ENCODE peak calls at places on chromosomes 7 and 10, in nine cellular contexts. V, O, I, A, K, J, W, L and H are unnamed samples.

GRCh38 chr7:155921804-155922506 is 109.7 kb upstream of the SHH start:
- DNase-seq in W (no peak), K (no peak), O (no peak), I (no peak), J (no peak), V (peak; percentile 66), L (peak; percentile 2), A (no peak), H (no peak)

GRCh38 chr7:138297526-138297925 is 162.5 kb upstream of the TRIM24 start:
- DNase-seq in J (no peak), L (no peak), O (no peak), V (no peak), W (no peak), K (no peak), A (no peak), I (no peak), H (no peak)

GRCh38 chr10:129922598-129923123 is 41.4 kb downstream of the EBF3 start:
- DNase-seq in J (no peak), L (no peak), A (no peak), V (peak; percentile 64), W (no peak), I (no peak), K (no peak), O (no peak), H (no peak)

GRCh38 chr7:47587389-47587788 is 5.5 kb upstream of the TNS3 start:
- DNase-seq in O (no peak), K (no peak), V (no peak), L (no peak), J (no peak), A (no peak), W (no peak), I (peak; percentile 55), H (no peak)

GRCh38 chr7:78412216-78412858 is 613.8 kb downstream of the PHTF2 start:
- DNase-seq in A (no peak), W (no peak), I (peak; percentile 2), V (no peak), K (no peak), O (no peak), J (no peak), L (no peak), H (peak; percentile 75)

GRCh38 chr10:126110434-126110833 is 214.1 kb downstream of the FANK1 start:
- DNase-seq in O (peak; percentile 68), K (no peak), W (no peak), L (no peak), I (peak; percentile 66), A (no peak), J (peak; percentile 70), V (no peak), H (peak; percentile 73)

GRCh38 chr10:95517536-95518454 is 43.4 kb downstream of the SORBS1 start:
- DNase-seq in J (peak; percentile 76), W (no peak), A (no peak), V (no peak), I (peak; percentile 32), K (no peak), L (no peak), O (peak; percentile 44), H (no peak)

GRCh38 chr7:214410-215212 is 22.2 kb downstream of the FAM20C start:
- DNase-seq in O (peak; percentile 58), W (no peak), V (no peak), A (no peak), L (no peak), J (no peak), I (no peak), K (no peak), H (peak; percentile 38)

GRCh38 chr10:124565565-124566221 is 104.1 kb downstream of the LHPP start:
- DNase-seq in W (no peak), J (peak; percentile 15), I (no peak), L (peak; percentile 89), V (peak; percentile 77), O (no peak), A (no peak), K (no peak), H (no peak)

GRCh38 chr7:28152594-28152993 is 28.0 kb downstream of the JAZF1 start:
- DNase-seq in L (no peak), W (no peak), K (no peak), O (no peak), J (no peak), V (no peak), I (no peak), A (no peak), H (no peak)

GRCh38 chr7:141290951-141291350 is 217.1 kb downstream of the TMEM178B start:
- DNase-seq in W (no peak), V (no peak), K (no peak), I (no peak), O (no peak), L (no peak), A (no peak), J (no peak), H (no peak)

GRCh38 chr7:141294122-141294829 is 220.4 kb downstream of the TMEM178B start:
- DNase-seq in V (no peak), L (no peak), O (no peak), A (no peak), J (no peak), K (no peak), I (no peak), W (no peak), H (no peak)

GRCh38 chr7:141290365-141290764 is 216.5 kb downstream of the TMEM178B start:
- DNase-seq in J (no peak), L (no peak), V (no peak), O (no peak), A (no peak), K (no peak), I (no peak), W (no peak), H (no peak)

GRCh38 chr7:141291541-141291940 is 217.7 kb downstream of the TMEM178B start:
- DNase-seq in L (no peak), O (no peak), K (no peak), A (no peak), W (no peak), V (no peak), I (no peak), J (no peak), H (no peak)

GRCh38 chr7:141295367-141295895 is 221.6 kb downstream of the TMEM178B start:
- DNase-seq in I (no peak), L (no peak), W (no peak), K (no peak), O (no peak), V (no peak), J (no peak), A (no peak), H (no peak)
- H3K4me3 ChIP-seq in I (no peak overlapping the region), L (no peak overlapping the region), W (no peak overlapping the region), K (no peak overlapping the region), O (no peak overlapping the region), V (no peak overlapping the region), J (no peak overlapping the region), A (no peak overlapping the region), H (no peak overlapping the region)

DNA sequence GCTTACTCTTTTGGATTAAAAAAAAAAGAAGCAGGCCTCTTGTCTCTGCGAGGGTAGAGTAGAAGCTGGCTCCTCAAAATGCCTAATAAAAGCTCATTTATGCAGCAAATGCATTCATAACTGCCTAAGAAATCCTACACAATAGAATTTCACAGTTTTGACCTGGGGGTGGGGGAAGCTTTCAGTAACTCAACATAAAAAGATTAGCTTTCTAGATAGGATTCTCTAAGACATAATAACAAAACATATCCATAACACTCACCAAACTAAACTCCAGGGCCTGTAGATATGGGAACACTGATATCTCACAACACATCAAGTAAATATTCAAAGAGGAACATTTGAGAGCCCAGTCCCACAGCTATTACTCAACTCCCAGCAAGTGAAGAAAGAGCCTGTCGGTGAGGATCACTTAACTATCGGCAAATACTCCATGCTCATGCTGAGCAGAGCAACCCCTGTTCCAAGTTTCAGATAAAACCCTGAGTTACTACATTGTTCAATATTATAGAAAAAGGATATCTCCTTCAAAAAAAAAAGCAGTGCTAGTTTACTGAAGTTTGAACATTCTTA is 88.1 kb downstream of the COBL start:
- DNase-seq in W (no peak), V (no peak), L (no peak), J (peak; percentile 2), O (peak; percentile 3), I (no peak), K (no peak), A (no peak), H (no peak)
- H3K4me3 ChIP-seq in W (no peak overlapping the region), V (no peak overlapping the region), L (no peak overlapping the region), J (no peak overlapping the region), O (no peak overlapping the region), I (no peak overlapping the region), K (no peak overlapping the region), A (no peak overlapping the region), H (no peak overlapping the region)

GRCh38 chr7:131159961-131160361 is 167.7 kb upstream of the MKLN1 start:
- DNase-seq in W (no peak), A (no peak), I (peak; percentile 82), V (no peak), O (peak; percentile 92), J (peak; percentile 66), L (no peak), K (no peak), H (peak; percentile 64)

GRCh38 chr7:131161103-131161502 is 166.6 kb upstream of the MKLN1 start:
- DNase-seq in A (no peak), L (no peak), V (no peak), I (peak; percentile 14), J (no peak), W (no peak), K (no peak), O (no peak), H (peak; percentile 41)

GRCh38 chr7:131154380-131154779 is 173.3 kb upstream of the MKLN1 start:
- DNase-seq in A (no peak), K (no peak), J (no peak), W (no peak), V (no peak), O (no peak), I (no peak), L (no peak), H (no peak)

DNA sequence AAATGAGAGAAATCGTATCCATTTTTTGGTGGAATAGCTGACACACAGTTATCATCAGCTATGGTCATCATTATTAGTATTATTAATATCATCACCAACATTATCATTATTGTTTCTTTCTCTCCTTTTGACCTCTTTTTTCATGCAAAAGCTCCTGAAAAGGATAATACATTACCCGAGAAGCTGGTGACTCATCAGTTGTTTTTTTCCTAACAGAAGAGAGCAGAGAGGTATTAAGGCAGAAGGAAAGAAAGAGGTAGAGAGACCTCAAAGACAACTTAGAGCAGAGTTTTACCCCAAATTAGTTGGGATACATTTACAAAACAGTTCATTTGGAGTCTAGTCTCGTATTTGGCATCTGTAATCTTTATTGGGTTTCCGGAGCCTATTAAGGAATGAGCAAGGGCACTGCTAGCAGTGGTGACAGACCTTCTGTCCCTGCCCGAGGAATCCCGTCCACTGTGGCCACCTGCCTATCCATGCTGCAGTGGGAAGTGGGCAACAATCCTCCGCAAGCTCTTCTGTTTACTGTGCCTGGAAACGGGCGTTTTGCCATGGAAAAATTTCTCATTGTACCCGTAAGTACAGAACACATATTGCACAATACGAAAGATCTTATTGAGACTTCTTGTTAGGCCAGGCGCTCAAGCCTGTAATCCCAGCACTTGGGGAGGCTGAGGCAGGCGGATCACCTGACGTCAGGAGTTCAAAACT is 170.0 kb upstream of the MKLN1 start:
- DNase-seq in V (no peak), K (no peak), A (no peak), L (no peak), J (peak; percentile 86), I (peak; percentile 50), W (no peak), O (peak; percentile 91), H (peak; percentile 29)
- H3K4me3 ChIP-seq in V (no peak overlapping the region), K (no peak overlapping the region), A (no peak overlapping the region), L (no peak overlapping the region), J (no peak overlapping the region), I (no peak overlapping the region), W (no peak overlapping the region), O (no peak overlapping the region), H (peak overlapping the region; percentile 73)

DNA sequence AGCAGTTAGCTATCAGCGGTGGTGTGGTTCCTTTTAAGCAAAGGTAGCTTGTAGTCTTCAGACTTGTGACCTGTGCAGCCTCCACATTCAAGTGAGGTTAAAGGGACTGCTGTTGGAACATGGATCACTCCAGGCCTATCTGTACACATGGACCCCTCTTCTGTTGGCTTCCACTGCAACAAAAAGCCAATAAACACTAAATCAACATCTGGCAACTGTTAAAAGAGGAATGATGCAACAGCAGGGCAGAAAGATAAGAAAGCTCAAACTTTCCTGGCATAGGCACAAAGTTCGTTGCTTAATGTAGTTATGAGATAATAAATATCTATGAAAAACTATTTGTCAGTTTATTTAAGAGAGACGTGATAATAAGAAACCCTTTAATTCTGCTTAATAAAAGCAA is 4.0 kb upstream of the MINPP1 start:
- DNase-seq in W (no peak), I (peak; percentile 56), J (peak; percentile 67), A (no peak), K (no peak), V (no peak), L (no peak), O (peak; percentile 90), H (peak; percentile 5)
- H3K4me3 ChIP-seq in W (no peak overlapping the region), I (no peak overlapping the region), J (no peak overlapping the region), A (no peak overlapping the region), K (no peak overlapping the region), V (no peak overlapping the region), L (no peak overlapping the region), O (no peak overlapping the region), H (no peak overlapping the region)